ENCODE peak calls at places on chromosomes 5 and 9, in seven cellular contexts. H is SK-N-SH, W is GM12878, R is HCT116, F is HepG2, D is H1, I is K562. L is an unnamed sample.

GRCh38 chr5:175223336-175223735 is 220.6 kb downstream of the DRD1 start:
- DNase-seq in H (no peak), D (no peak), F (no peak), W (no peak), R (no peak), I (no peak), L (no peak)

GRCh38 chr9:117437283-117437682 is 22.4 kb upstream of the ASTN2 start:
- DNase-seq in I (no peak), R (no peak), H (no peak), F (no peak), W (no peak), D (no peak), L (no peak)

GRCh38 chr9:86239053-86239770 is 20.2 kb downstream of the C9orf153 start:
- DNase-seq in R (no peak), H (no peak), F (no peak), W (no peak), D (no peak), I (no peak), L (no peak)

GRCh38 chr5:17396247-17396646 is 101.8 kb upstream of the TAF11L2 start:
- DNase-seq in F (no peak), R (no peak), D (no peak), W (no peak), H (no peak), I (no peak), L (no peak)

GRCh38 chr5:3793162-3793561 is 197.5 kb downstream of the IRX1 start:
- DNase-seq in R (no peak), W (no peak), D (no peak), H (no peak), F (no peak), I (no peak), L (no peak)

GRCh38 chr5:61120534-61120933 is 41.7 kb downstream of the SMIM15 start:
- DNase-seq in W (no peak), F (no peak), I (no peak), D (no peak), H (no peak), R (no peak), L (no peak)

GRCh38 chr9:137218754-137219271 is 3.2 kb downstream of the RNF208 start:
- DNase-seq in H (no peak), D (no peak), R (no peak), I (peak; percentile 89), F (peak; percentile 81), W (no peak), L (no peak)

GRCh38 chr5:172692451-172692850 is 51.4 kb downstream of the NEURL1B start:
- DNase-seq in R (no peak), W (no peak), F (no peak), I (no peak), D (no peak), H (no peak), L (no peak)

GRCh38 chr5:138999674-139000073 is 124.5 kb upstream of the LRRTM2 start:
- DNase-seq in I (no peak), F (no peak), W (no peak), D (no peak), R (no peak), H (no peak), L (no peak)

GRCh38 chr9:94697972-94698581 is 28.4 kb upstream of the AOPEP start:
- DNase-seq in H (no peak), R (no peak), W (no peak), D (no peak), F (peak; percentile 70), I (no peak), L (no peak)

GRCh38 chr9:133932176-133932575 is 59.9 kb downstream of the VAV2 start:
- DNase-seq in W (no peak), H (no peak), I (no peak), F (no peak), D (no peak), R (no peak), L (no peak)

GRCh38 chr5:175377816-175378215 is 66.2 kb downstream of the DRD1 start:
- DNase-seq in D (no peak), I (no peak), R (no peak), H (no peak), W (no peak), F (no peak), L (no peak)

GRCh38 chr9:33210006-33210715 is 29.8 kb upstream of the SPINK4 start:
- DNase-seq in D (no peak), H (no peak), R (no peak), I (no peak), W (no peak), F (no peak), L (no peak)

GRCh38 chr5:120298981-120299380 is 165.1 kb upstream of the PRR16 start:
- DNase-seq in W (no peak), I (no peak), F (no peak), R (no peak), H (no peak), D (no peak), L (no peak)

GRCh38 chr5:120297621-120298020 is 166.5 kb upstream of the PRR16 start:
- DNase-seq in F (no peak), R (no peak), W (no peak), D (no peak), I (no peak), H (no peak), L (no peak)

DNA sequence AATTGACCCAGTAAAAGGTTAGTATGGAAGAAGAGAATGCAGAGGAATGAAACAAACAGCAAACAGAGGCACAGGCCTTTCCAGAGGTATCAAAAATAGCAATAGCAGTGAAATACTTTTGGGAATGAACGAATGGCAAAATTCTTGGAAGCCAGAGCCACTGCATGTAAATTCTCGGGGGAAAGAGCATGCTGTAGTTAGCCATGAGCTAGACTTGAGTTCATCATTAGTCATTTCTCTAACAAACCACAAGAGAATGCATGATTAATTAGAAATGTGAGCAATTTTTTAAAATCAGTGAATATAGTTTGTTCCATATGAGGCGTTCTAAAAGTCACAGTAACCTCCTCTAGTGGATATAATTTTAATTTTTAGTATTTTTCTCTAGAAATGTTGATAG is 170.3 kb upstream of the PRR16 start:
- DNase-seq in R (no peak), W (no peak), H (no peak), F (no peak), D (no peak), I (no peak), L (no peak)
- TF ChIP-seq JUND in R (no peak), W (no peak), H (peak; percentile 21), F (no peak), D (no peak), I (no peak), L (no peak)

GRCh38 chr5:6379246-6379645 is 899 bp upstream of the MED10 start:
- DNase-seq in H (no peak), I (no peak), D (no peak), F (no peak), W (no peak), R (no peak), L (no peak)
- TF ChIP-seq JUND in H (no peak), I (no peak), D (no peak), F (no peak), W (no peak), R (no peak), L (no peak)

DNA sequence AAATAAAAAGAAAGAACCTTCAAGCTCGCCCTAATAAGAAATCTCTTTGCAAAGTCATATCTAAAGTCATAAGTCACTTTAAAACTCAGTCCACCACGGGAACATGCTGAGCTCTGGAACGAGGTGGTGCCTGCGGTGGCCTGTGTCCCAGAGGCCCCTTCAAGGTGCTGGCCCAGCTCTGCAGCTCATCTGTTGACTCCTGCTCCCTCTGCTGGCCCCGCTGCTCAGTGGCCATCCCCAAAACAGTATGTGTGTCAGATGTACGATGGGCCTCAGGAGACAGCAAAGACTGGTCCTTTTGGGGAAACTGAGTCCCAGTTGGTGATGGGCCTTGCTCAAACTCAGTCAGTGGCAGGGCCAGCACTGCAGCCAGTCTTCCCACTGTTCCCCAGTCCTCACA is 22.8 kb upstream of the FOXB2 start:
- DNase-seq in H (peak; percentile 31), D (peak; percentile 68), W (no peak), I (peak; percentile 23), R (no peak), F (peak; percentile 12), L (peak; percentile 25)
- TF ChIP-seq JUND in H (no peak), D (no peak), W (no peak), I (no peak), R (no peak), F (no peak), L (no peak)

DNA sequence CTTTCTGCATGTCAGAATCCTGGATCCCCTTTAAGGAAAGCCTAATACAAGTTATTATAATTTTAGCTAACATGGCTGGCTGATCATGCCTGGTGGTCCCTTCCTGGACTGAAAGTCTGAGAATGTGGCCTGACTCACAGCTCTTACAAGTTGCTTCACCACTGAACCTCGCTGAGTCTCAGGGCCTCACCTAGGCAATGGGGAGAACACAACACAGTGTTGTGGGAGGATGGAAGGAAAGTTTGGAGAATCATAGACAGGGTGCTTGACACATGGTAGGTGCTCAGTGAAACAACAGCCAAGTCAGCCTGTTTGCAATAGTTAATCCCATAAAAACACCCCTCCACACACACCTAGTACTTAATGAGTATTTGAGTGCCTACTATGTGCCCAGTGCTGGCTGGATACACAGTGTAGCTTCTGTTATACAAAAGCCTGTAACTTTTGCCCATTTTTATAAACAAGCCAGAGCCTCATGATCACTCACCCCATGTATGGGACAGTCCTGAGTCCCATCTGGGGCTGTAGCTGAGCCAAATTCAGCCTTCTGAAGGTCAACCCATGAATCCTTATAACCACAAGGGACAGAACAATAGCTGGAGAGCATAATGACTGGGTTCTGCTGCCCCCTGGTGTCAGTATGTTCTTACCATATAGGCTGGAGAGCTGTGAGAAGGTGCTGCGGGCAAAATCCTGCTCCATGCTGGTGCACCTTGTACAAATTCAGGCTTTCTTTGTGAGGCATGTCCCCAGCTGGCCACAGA is 3.9 kb downstream of the ACSL6 start:
- DNase-seq in F (peak; percentile 76), H (peak; percentile 75), D (peak; percentile 89), W (peak; percentile 49), R (peak; percentile 72), I (peak; percentile 75), L (peak; percentile 90)
- TF ChIP-seq JUND in F (peak; percentile 8), H (no peak), D (no peak), W (no peak), R (no peak), I (no peak), L (no peak)

GRCh38 chr9:35318741-35319140 is 156.9 kb downstream of the UNC13B start:
- DNase-seq in F (no peak), W (no peak), H (no peak), D (no peak), I (no peak), R (no peak), L (no peak)

GRCh38 chr9:35322075-35322885 is 160.5 kb downstream of the UNC13B start:
- DNase-seq in D (no peak), W (no peak), F (no peak), H (no peak), R (no peak), I (no peak), L (no peak)
- TF ChIP-seq JUND in D (no peak), W (no peak), F (no peak), H (no peak), R (no peak), I (no peak), L (no peak)